ENCODE peak calls at places on chromosomes 12 and 14, in eight cellular contexts. I is left ventricle myocardium inferior; H is IMR-90; N is body of pancreas; Z is lower lobe of right lung; Q is effector memory CD4-positive, alpha-beta T cell; G is endodermal cell; U is aorta. B is an unnamed sample.

GRCh38 chr14:23141706-23142467 is 22.8 kb upstream of the CEBPE start:
- DNase-seq in I (peak; percentile 79), H (peak; percentile 24), N (peak; percentile 78), Z (peak; percentile 73), Q (no peak), G (no peak), U (peak; percentile 80), B (no peak)

GRCh38 chr14:58765843-58766242 is 128.1 kb downstream of the DACT1 start:
- DNase-seq in I (no peak), H (no peak), N (no peak), Z (no peak), Q (no peak), G (peak; percentile 64), U (no peak), B (no peak)

GRCh38 chr12:109844091-109844490 is 10.9 kb upstream of the TRPV4 start:
- DNase-seq in I (no peak), H (no peak), N (no peak), Z (no peak), Q (no peak), G (no peak), U (no peak), B (no peak)

GRCh38 chr12:53251477-53252348 is 16.4 kb upstream of the ESPL1 start:
- DNase-seq in I (peak; percentile 79), H (peak; percentile 64), N (peak; percentile 87), Z (peak; percentile 83), Q (peak; percentile 64), G (peak; percentile 98), U (peak; percentile 82), B (peak; percentile 88)

GRCh38 chr12:66776974-66777373 is 98.1 kb upstream of the GRIP1 start:
- DNase-seq in I (no peak), H (no peak), N (no peak), Z (no peak), Q (no peak), G (no peak), U (no peak), B (no peak)

GRCh38 chr14:74973003-74973614 is 17.7 kb upstream of the PGF start:
- DNase-seq in I (peak; percentile 78), H (peak; percentile 44), N (no peak), Z (no peak), Q (no peak), G (peak; percentile 66), U (peak; percentile 88), B (no peak)

GRCh38 chr12:48336564-48336963 is 14.2 kb downstream of the ZNF641 start:
- DNase-seq in I (no peak), H (no peak), N (no peak), Z (no peak), Q (no peak), G (peak; percentile 83), U (no peak), B (no peak)

GRCh38 chr14:93100570-93100969 is 15.2 kb downstream of the ITPK1 start:
- DNase-seq in I (no peak), H (no peak), N (no peak), Z (no peak), Q (no peak), G (no peak), U (no peak), B (no peak)

GRCh38 chr12:123907726-123908476 is 64.7 kb downstream of the CCDC92 start:
- DNase-seq in I (no peak), H (no peak), N (no peak), Z (no peak), Q (no peak), G (no peak), U (no peak), B (no peak)

GRCh38 chr12:24425601-24425970 is 476.1 kb upstream of the SOX5 start:
- DNase-seq in I (no peak), H (peak; percentile 86), N (no peak), Z (no peak), Q (no peak), G (no peak), U (no peak), B (no peak)

GRCh38 chr14:77314043-77314442 is 6.6 kb downstream of the POMT2 start:
- DNase-seq in I (no peak), H (peak; percentile 89), N (no peak), Z (no peak), Q (no peak), G (peak; percentile 77), U (no peak), B (no peak)

GRCh38 chr12:41269056-41269455 is 80.9 kb downstream of the PDZRN4 start:
- DNase-seq in I (no peak), H (no peak), N (no peak), Z (no peak), Q (no peak), G (no peak), U (no peak), B (no peak)

GRCh38 chr12:123253606-123254459 is 17.8 kb downstream of the CDK2AP1 start:
- DNase-seq in I (peak; percentile 52), H (no peak), N (no peak), Z (no peak), Q (no peak), G (no peak), U (peak; percentile 65), B (no peak)

GRCh38 chr12:81375969-81376368 is 298.1 kb downstream of the ACSS3 start:
- DNase-seq in I (no peak), H (no peak), N (no peak), Z (no peak), Q (no peak), G (no peak), U (no peak), B (no peak)

GRCh38 chr12:54701940-54702592 is 53.9 kb upstream of the DCD start:
- DNase-seq in I (no peak), H (peak; percentile 41), N (no peak), Z (no peak), Q (peak; percentile 8), G (no peak), U (no peak), B (no peak)

DNA sequence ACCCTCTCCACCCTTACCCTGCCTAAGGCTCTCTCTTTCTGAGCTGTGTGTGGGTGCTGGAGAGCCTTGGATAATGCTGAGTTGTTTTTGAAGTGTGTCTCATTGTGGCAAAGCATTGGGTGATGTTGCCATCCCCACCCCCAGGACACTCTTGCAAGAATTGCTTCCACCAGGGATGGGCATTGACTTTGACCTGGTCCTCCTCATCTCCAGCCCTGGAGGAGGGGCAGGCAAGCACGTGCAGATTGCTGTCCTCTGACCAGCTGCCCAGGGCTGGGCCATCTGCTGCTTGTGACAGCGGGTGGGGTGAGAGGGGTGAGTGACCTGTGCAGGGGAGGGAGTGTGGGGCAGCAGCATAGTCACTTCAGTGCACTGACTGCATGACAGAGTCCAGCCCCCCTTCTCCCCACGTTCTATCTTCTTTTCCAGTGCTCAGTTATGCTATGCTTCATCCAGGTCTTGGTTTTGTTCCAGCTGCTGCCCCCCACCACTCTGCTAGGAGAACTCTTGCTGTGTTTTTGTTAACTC is 26.2 kb downstream of the SUSD6 start:
- DNase-seq in I (peak; percentile 46), H (no peak), N (peak; percentile 37), Z (no peak), Q (no peak), G (no peak), U (peak; percentile 61), B (peak; percentile 84)
- H3K4me1 ChIP-seq in I (peaks cover 84% of the 10 kb centered on the region), H (peaks cover 40% of the 10 kb centered on the region), N (peaks cover 68% of the 10 kb centered on the region), Z (peaks cover 72% of the 10 kb centered on the region), Q (peaks cover 35% of the 10 kb centered on the region), G (peaks cover 17% of the 10 kb centered on the region), U (peaks cover 4% of the 10 kb centered on the region), B (peaks cover 52% of the 10 kb centered on the region)

DNA sequence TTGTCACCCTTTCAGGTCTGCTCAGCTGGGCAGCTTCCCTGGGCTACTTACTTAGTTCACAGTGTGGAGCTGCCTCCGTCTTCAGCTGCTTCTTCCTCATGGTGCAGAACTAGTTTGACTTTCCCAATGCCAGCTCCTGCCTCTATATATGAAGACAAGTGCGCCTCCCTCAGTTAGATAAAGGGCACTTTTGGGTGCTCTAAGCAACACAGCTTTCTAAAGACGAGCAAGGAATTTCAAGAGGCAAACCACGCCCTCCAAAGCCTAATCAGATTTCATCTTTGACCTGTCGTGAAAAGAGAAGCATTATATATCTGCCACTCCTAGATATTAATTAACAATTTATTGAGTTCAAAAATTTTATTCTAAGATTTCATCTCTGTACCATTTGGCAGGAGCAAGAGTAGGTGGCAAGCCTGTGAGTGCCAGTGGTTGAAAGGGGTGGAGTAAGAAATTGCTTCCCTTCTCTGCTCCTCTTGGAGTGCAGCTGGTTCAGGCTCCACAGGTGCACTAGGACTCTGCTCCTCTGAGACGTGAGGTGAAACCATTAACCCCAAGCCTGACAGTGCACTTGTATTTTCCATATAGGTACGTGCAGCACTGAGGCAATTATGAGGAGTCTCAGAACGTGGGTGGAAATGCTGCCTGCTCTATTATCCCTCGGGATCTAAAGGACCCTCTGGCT is 2.1 kb upstream of the SLC11A2 start:
- DNase-seq in I (no peak), H (peak; percentile 33), N (no peak), Z (no peak), Q (no peak), G (peak; percentile 84), U (no peak), B (peak; percentile 32)
- H3K4me3 ChIP-seq in I (no peak overlapping the region), H (no peak overlapping the region), N (no peak overlapping the region), Z (no peak overlapping the region), Q (no peak overlapping the region), G (no peak overlapping the region), U (no peak overlapping the region), B (no peak overlapping the region)

GRCh38 chr12:68853396-68854077 is 45.6 kb downstream of the MDM2 start:
- DNase-seq in I (no peak), H (no peak), N (no peak), Z (no peak), Q (no peak), G (no peak), U (no peak), B (no peak)
- H3K4me1 ChIP-seq in I (no peaks in the 10 kb centered on the region), H (no peaks in the 10 kb centered on the region), N (no peaks in the 10 kb centered on the region), Z (no peaks in the 10 kb centered on the region), Q (no peaks in the 10 kb centered on the region), G (no peaks in the 10 kb centered on the region), U (no peaks in the 10 kb centered on the region), B (no peaks in the 10 kb centered on the region)

GRCh38 chr12:96502477-96502876 is 13.1 kb downstream of the CFAP54 start:
- DNase-seq in I (no peak), H (no peak), N (no peak), Z (no peak), Q (no peak), G (no peak), U (no peak), B (no peak)

GRCh38 chr12:96503971-96504370 is 14.6 kb downstream of the CFAP54 start:
- DNase-seq in I (no peak), H (peak; percentile 64), N (no peak), Z (no peak), Q (no peak), G (no peak), U (no peak), B (no peak)

GRCh38 chr12:96501139-96501741 is 11.9 kb downstream of the CFAP54 start:
- DNase-seq in I (peak; percentile 18), H (peak; percentile 61), N (peak; percentile 17), Z (no peak), Q (peak; percentile 38), G (peak; percentile 85), U (no peak), B (peak; percentile 62)

GRCh38 chr12:96501908-96502307 is 12.5 kb downstream of the CFAP54 start:
- DNase-seq in I (no peak), H (no peak), N (no peak), Z (no peak), Q (no peak), G (no peak), U (no peak), B (no peak)

DNA sequence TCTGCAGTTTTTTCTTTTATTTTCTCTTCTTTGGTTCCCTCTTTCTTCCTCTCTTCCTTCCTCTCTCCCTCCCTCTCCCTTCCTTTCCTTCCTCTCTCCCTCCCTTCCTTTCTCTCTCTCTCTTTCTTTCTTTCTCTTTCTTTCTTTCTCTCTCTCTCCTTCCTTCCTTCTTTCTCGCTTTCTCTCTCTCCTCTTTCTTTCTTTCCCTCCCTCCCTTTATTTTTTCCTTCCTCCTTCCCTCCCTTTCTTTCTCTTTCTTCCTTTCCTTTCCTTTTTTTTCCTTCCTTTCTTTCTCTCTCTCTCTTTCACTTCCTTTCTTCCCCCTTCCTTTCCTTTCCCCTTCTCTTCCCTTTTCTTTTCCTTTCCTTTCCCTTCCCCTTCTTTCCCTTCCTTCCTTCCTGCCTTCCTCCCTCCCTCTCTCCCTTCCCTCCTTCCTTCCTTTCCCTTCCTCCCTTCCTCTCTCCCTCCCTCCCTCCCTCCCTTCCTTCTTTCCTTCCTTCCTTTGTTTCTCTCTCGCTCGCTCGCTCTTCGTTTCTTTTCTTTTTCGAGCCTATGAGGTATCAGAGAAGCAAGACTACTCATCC is 13.7 kb downstream of the CFAP54 start:
- DNase-seq in I (no peak), H (no peak), N (no peak), Z (no peak), Q (no peak), G (no peak), U (no peak), B (no peak)
- H3K4me3 ChIP-seq in I (no peak overlapping the region), H (no peak overlapping the region), N (no peak overlapping the region), Z (no peak overlapping the region), Q (no peak overlapping the region), G (no peak overlapping the region), U (no peak overlapping the region), B (no peak overlapping the region)

B was measured in mucosa of descending colon.